ENCODE peak calls at places on chromosomes 1 and 21, in six cellular contexts. B, M, Z, V, W and P are unnamed samples.
A peak's percentile ranks its signal among the peaks of the same experiment; 100 is the strongest.

GRCh38 chr1:210200090-210200736 is 32.4 kb upstream of the SERTAD4 start:
- DNase-seq in B (no peak), M (no peak), Z (no peak), V (no peak), W (no peak), P (peak; percentile 6)

GRCh38 chr1:246246430-246246829 is 260.6 kb downstream of the SMYD3 start:
- DNase-seq in B (no peak), M (no peak), Z (no peak), V (no peak), W (no peak), P (peak; percentile 14)

GRCh38 chr1:62245201-62245600 is 50.6 kb downstream of the L1TD1 start:
- DNase-seq in B (no peak), M (no peak), Z (no peak), V (peak; percentile 77), W (no peak), P (no peak)

GRCh38 chr21:41226853-41227252 is 58.9 kb downstream of the BACE2 start:
- DNase-seq in B (no peak), M (no peak), Z (no peak), V (no peak), W (no peak), P (no peak)

GRCh38 chr21:31132574-31133242 is 94.4 kb upstream of the KRTAP19-8 start:
- DNase-seq in B (no peak), M (no peak), Z (peak; percentile 18), V (peak; percentile 53), W (no peak), P (no peak)

GRCh38 chr1:15997637-15998280 is 6.3 kb upstream of the SRARP start:
- DNase-seq in B (no peak), M (no peak), Z (no peak), V (no peak), W (no peak), P (no peak)

GRCh38 chr1:214538497-214538896 is 12.9 kb downstream of the PTPN14 start:
- DNase-seq in B (no peak), M (no peak), Z (no peak), V (no peak), W (no peak), P (no peak)

GRCh38 chr1:226063362-226064167 is 1.0 kb downstream of the H3-3A start:
- DNase-seq in B (peak; percentile 54), M (peak; percentile 29), Z (peak; percentile 55), V (no peak), W (peak; percentile 22), P (peak; percentile 37)

GRCh38 chr1:47934243-47934805 is 62.9 kb downstream of the TRABD2B start:
- DNase-seq in B (no peak), M (no peak), Z (no peak), V (peak; percentile 79), W (no peak), P (no peak)

GRCh38 chr1:36739703-36740289 is 257.1 kb upstream of the CSF3R start:
- DNase-seq in B (no peak), M (no peak), Z (no peak), V (no peak), W (no peak), P (no peak)

GRCh38 chr1:88462481-88463261 is 221.4 kb upstream of the PKN2 start:
- DNase-seq in B (peak; percentile 5), M (peak; percentile 18), Z (no peak), V (peak; percentile 43), W (peak; percentile 59), P (no peak)

GRCh38 chr1:204074274-204075115 is 1.6 kb downstream of the SOX13 start:
- DNase-seq in B (peak; percentile 51), M (peak; percentile 36), Z (no peak), V (peak; percentile 55), W (peak; percentile 27), P (peak; percentile 41)

GRCh38 chr1:214316597-214316996 is 35.6 kb downstream of the SMYD2 start:
- DNase-seq in B (no peak), M (no peak), Z (no peak), V (peak; percentile 21), W (no peak), P (no peak)

GRCh38 chr1:94697839-94698238 is 122.3 kb upstream of the SLC44A3 start:
- DNase-seq in B (peak; percentile 33), M (no peak), Z (no peak), V (no peak), W (no peak), P (no peak)

GRCh38 chr1:6546326-6546725 is 8.0 kb downstream of the NOL9 start:
- DNase-seq in B (no peak), M (no peak), Z (no peak), V (no peak), W (no peak), P (no peak)

GRCh38 chr1:245363821-245364220 is 209.0 kb downstream of the KIF26B start:
- DNase-seq in B (no peak), M (no peak), Z (no peak), V (no peak), W (no peak), P (no peak)

GRCh38 chr1:229694053-229694693 is 68.1 kb downstream of the URB2 start:
- DNase-seq in B (no peak), M (no peak), Z (peak; percentile 55), V (peak; percentile 58), W (no peak), P (no peak)

GRCh38 chr1:161402446-161402845 is 34.8 kb upstream of the CFAP126 start:
- DNase-seq in B (no peak), M (no peak), Z (no peak), V (no peak), W (no peak), P (no peak)

GRCh38 chr1:5598824-5599395 is 393.3 kb downstream of the NPHP4 start:
- DNase-seq in B (no peak), M (no peak), Z (no peak), V (no peak), W (no peak), P (no peak)

GRCh38 chr1:7046314-7046713 is 261.1 kb downstream of the CAMTA1 start:
- DNase-seq in B (peak; percentile 30), M (peak; percentile 35), Z (peak; percentile 6), V (peak; percentile 66), W (no peak), P (peak; percentile 45)

GRCh38 chr1:230745071-230745470 is 2.1 kb upstream of the CAPN9 start:
- DNase-seq in B (no peak), M (no peak), Z (no peak), V (no peak), W (no peak), P (no peak)

GRCh38 chr1:43914576-43915525 is 18.8 kb upstream of the ARTN start:
- DNase-seq in B (no peak), M (no peak), Z (no peak), V (no peak), W (no peak), P (no peak)

GRCh38 chr1:8137406-8138244 is 111.5 kb upstream of the ERRFI1 start:
- DNase-seq in B (peak; percentile 44), M (no peak), Z (no peak), V (peak; percentile 91), W (no peak), P (peak; percentile 81)

GRCh38 chr1:19007491-19008441 is 51.3 kb upstream of the IFFO2 start:
- DNase-seq in B (peak; percentile 84), M (no peak), Z (no peak), V (no peak), W (no peak), P (no peak)

GRCh38 chr1:181128592-181129497 is 40.3 kb downstream of the IER5 start:
- DNase-seq in B (no peak), M (no peak), Z (peak; percentile 84), V (no peak), W (no peak), P (no peak)

GRCh38 chr1:184672013-184672726 is 82.5 kb downstream of the EDEM3 start:
- DNase-seq in B (no peak), M (no peak), Z (no peak), V (no peak), W (no peak), P (no peak)